ENCODE peak calls at places on chromosomes 13 and 19, in six cellular contexts. M is activated CD4-positive, CD25-positive, alpha-beta regulatory T cell treated with anti-CD3 and anti-CD28 coated beads, Interleukin-2, amount 50 U/mL, for 16 hours; R is AG10803; B is iris pigment epithelial cell; I is brain pericyte; W is activated B cell treated with CpG ODN at 0.5 μM for 24 hours. O is an unnamed sample.
A peak's percentile ranks its signal among the peaks of the same experiment; 100 is the strongest.

GRCh38 chr19:10228393-10228792 is 2.7 kb downstream of the S1PR2 start:
- DNase-seq in M (no peak), R (no peak), B (no peak), I (no peak), W (no peak), O (no peak)

GRCh38 chr13:25169951-25170553 is 2.0 kb downstream of the AMER2 start:
- DNase-seq in M (no peak), R (no peak), B (no peak), I (no peak), W (no peak), O (no peak)

GRCh38 chr13:109213714-109214113 is 572.7 kb downstream of the IRS2 start:
- DNase-seq in M (no peak), R (no peak), B (no peak), I (no peak), W (no peak), O (no peak)

GRCh38 chr13:23656637-23657036 is 86.4 kb downstream of the TNFRSF19 start:
- DNase-seq in M (no peak), R (peak; percentile 73), B (peak; percentile 78), I (peak; percentile 67), W (no peak), O (no peak)

GRCh38 chr13:35723820-35724219 is 247.3 kb upstream of the MAB21L1 start:
- DNase-seq in M (no peak), R (peak; percentile 92), B (peak; percentile 90), I (no peak), W (no peak), O (no peak)

GRCh38 chr19:44592451-44592890 is 20.9 kb upstream of the IGSF23 start:
- DNase-seq in M (no peak), R (no peak), B (peak; percentile 24), I (no peak), W (no peak), O (no peak)

GRCh38 chr13:44620057-44620456 is 43.9 kb upstream of the TSC22D1 start:
- DNase-seq in M (no peak), R (peak; percentile 76), B (no peak), I (no peak), W (no peak), O (peak; percentile 17)

GRCh38 chr19:2326699-2327360 is 1.6 kb downstream of the LSM7 start:
- DNase-seq in M (no peak), R (no peak), B (no peak), I (no peak), W (no peak), O (no peak)

GRCh38 chr13:99971576-99972189 is at the start of gene ZIC5:
- DNase-seq in M (no peak), R (no peak), B (no peak), I (no peak), W (no peak), O (peak; percentile 72)

GRCh38 chr13:53092931-53093330 is 64.3 kb downstream of the OLFM4 start:
- DNase-seq in M (no peak), R (no peak), B (no peak), I (no peak), W (no peak), O (no peak)

GRCh38 chr13:99415851-99416331 is 85.4 kb upstream of the TM9SF2 start:
- DNase-seq in M (no peak), R (no peak), B (no peak), I (no peak), W (no peak), O (no peak)

GRCh38 chr19:13289295-13289694 is 139.1 kb downstream of the IER2 start:
- DNase-seq in M (no peak), R (no peak), B (no peak), I (no peak), W (no peak), O (no peak)

GRCh38 chr13:86960876-86961275 is 710.3 kb upstream of the SLITRK5 start:
- DNase-seq in M (no peak), R (peak; percentile 20), B (peak; percentile 33), I (no peak), W (no peak), O (no peak)

GRCh38 chr13:72798817-72799216 is 16.9 kb downstream of the PIBF1 start:
- DNase-seq in M (no peak), R (no peak), B (no peak), I (no peak), W (no peak), O (no peak)

GRCh38 chr13:57787058-57787791 is 155.7 kb downstream of the PCDH17 start:
- DNase-seq in M (no peak), R (no peak), B (no peak), I (no peak), W (no peak), O (no peak)

GRCh38 chr13:33797622-33798021 is 20.3 kb upstream of the RFC3 start:
- DNase-seq in M (no peak), R (peak; percentile 22), B (peak; percentile 41), I (no peak), W (no peak), O (no peak)

GRCh38 chr13:97403893-97404683 is 29.9 kb upstream of the RAP2A start:
- DNase-seq in M (no peak), R (no peak), B (no peak), I (no peak), W (no peak), O (no peak)

GRCh38 chr13:45811891-45812583 is 39.5 kb downstream of the SIAH3 start:
- DNase-seq in M (no peak), R (no peak), B (no peak), I (no peak), W (no peak), O (no peak)

GRCh38 chr19:20167020-20167644 is at the start of gene ZNF486:
- DNase-seq in M (peak; percentile 77), R (peak; percentile 94), B (peak; percentile 97), I (peak; percentile 80), W (peak; percentile 80), O (peak; percentile 4)

GRCh38 chr19:3479177-3479818 is 1.0 kb downstream of the SMIM24 start:
- DNase-seq in M (no peak), R (no peak), B (no peak), I (no peak), W (no peak), O (no peak)

O was measured in A549.